ENCODE peak calls at places on chromosomes 5 and 9, in ten cellular contexts. One of them, this sample, is unnamed.

GRCh38 chr5:112097768-112098167 is 321.3 kb downstream of the EPB41L4A start:
- DNase-seq in colonic mucosa: no peak
- DNase-seq in left ventricle myocardium inferior: no peak
- DNase-seq in transverse colon: no peak
- DNase-seq in NB4: no peak
- DNase-seq in PC-3: no peak
- DNase-seq in fibroblast of villous mesenchyme: peak; percentile 49
- DNase-seq in dorsolateral prefrontal cortex: no peak
- DNase-seq in body of pancreas: no peak
- DNase-seq in Caco-2: no peak
- DNase-seq in this sample: no peak

GRCh38 chr9:28379082-28379481 is 805.8 kb upstream of the C9orf72 start:
- DNase-seq in colonic mucosa: no peak
- DNase-seq in left ventricle myocardium inferior: no peak
- DNase-seq in transverse colon: no peak
- DNase-seq in NB4: no peak
- DNase-seq in PC-3: no peak
- DNase-seq in fibroblast of villous mesenchyme: no peak
- DNase-seq in dorsolateral prefrontal cortex: no peak
- DNase-seq in body of pancreas: no peak
- DNase-seq in Caco-2: no peak
- DNase-seq in this sample: no peak

GRCh38 chr9:126534431-126535186 is 79.1 kb upstream of the LMX1B start:
- DNase-seq in colonic mucosa: no peak
- DNase-seq in left ventricle myocardium inferior: no peak
- DNase-seq in transverse colon: no peak
- DNase-seq in NB4: no peak
- DNase-seq in PC-3: no peak
- DNase-seq in fibroblast of villous mesenchyme: peak; percentile 43
- DNase-seq in dorsolateral prefrontal cortex: no peak
- DNase-seq in body of pancreas: no peak
- DNase-seq in Caco-2: no peak
- DNase-seq in this sample: no peak

GRCh38 chr5:103624035-103624461 is 61.5 kb upstream of the NUDT12 start:
- DNase-seq in colonic mucosa: no peak
- DNase-seq in left ventricle myocardium inferior: no peak
- DNase-seq in transverse colon: no peak
- DNase-seq in NB4: no peak
- DNase-seq in PC-3: peak; percentile 72
- DNase-seq in fibroblast of villous mesenchyme: peak; percentile 90
- DNase-seq in dorsolateral prefrontal cortex: no peak
- DNase-seq in body of pancreas: no peak
- DNase-seq in Caco-2: no peak
- DNase-seq in this sample: peak; percentile 82

GRCh38 chr5:14068136-14068535 is 75.0 kb upstream of the TRIO start:
- DNase-seq in colonic mucosa: no peak
- DNase-seq in left ventricle myocardium inferior: no peak
- DNase-seq in transverse colon: no peak
- DNase-seq in NB4: no peak
- DNase-seq in PC-3: no peak
- DNase-seq in fibroblast of villous mesenchyme: no peak
- DNase-seq in dorsolateral prefrontal cortex: no peak
- DNase-seq in body of pancreas: no peak
- DNase-seq in Caco-2: no peak
- DNase-seq in this sample: no peak

GRCh38 chr9:98538626-98539031 is 170.1 kb downstream of the GABBR2 start:
- DNase-seq in colonic mucosa: no peak
- DNase-seq in left ventricle myocardium inferior: no peak
- DNase-seq in transverse colon: no peak
- DNase-seq in NB4: no peak
- DNase-seq in PC-3: peak; percentile 7
- DNase-seq in fibroblast of villous mesenchyme: no peak
- DNase-seq in dorsolateral prefrontal cortex: no peak
- DNase-seq in body of pancreas: no peak
- DNase-seq in Caco-2: no peak
- DNase-seq in this sample: no peak

GRCh38 chr5:176796411-176796810 is 13.9 kb upstream of the UNC5A start:
- DNase-seq in colonic mucosa: no peak
- DNase-seq in left ventricle myocardium inferior: no peak
- DNase-seq in transverse colon: no peak
- DNase-seq in NB4: no peak
- DNase-seq in PC-3: peak; percentile 55
- DNase-seq in fibroblast of villous mesenchyme: no peak
- DNase-seq in dorsolateral prefrontal cortex: no peak
- DNase-seq in body of pancreas: no peak
- DNase-seq in Caco-2: no peak
- DNase-seq in this sample: no peak

GRCh38 chr5:112597831-112598230 is 139.9 kb upstream of the APC start:
- DNase-seq in colonic mucosa: no peak
- DNase-seq in left ventricle myocardium inferior: no peak
- DNase-seq in transverse colon: no peak
- DNase-seq in NB4: no peak
- DNase-seq in PC-3: no peak
- DNase-seq in fibroblast of villous mesenchyme: no peak
- DNase-seq in dorsolateral prefrontal cortex: no peak
- DNase-seq in body of pancreas: no peak
- DNase-seq in Caco-2: no peak
- DNase-seq in this sample: no peak

GRCh38 chr5:74916831-74917710 is 50.9 kb upstream of the FAM169A start:
- DNase-seq in colonic mucosa: peak; percentile 28
- DNase-seq in left ventricle myocardium inferior: no peak
- DNase-seq in transverse colon: no peak
- DNase-seq in NB4: peak; percentile 5
- DNase-seq in PC-3: peak; percentile 78
- DNase-seq in fibroblast of villous mesenchyme: peak; percentile 9
- DNase-seq in dorsolateral prefrontal cortex: no peak
- DNase-seq in body of pancreas: no peak
- DNase-seq in Caco-2: peak; percentile 76
- DNase-seq in this sample: no peak

GRCh38 chr5:181187500-181188213 is 17.3 kb downstream of the TRIM7 start:
- DNase-seq in colonic mucosa: peak; percentile 80
- DNase-seq in left ventricle myocardium inferior: peak; percentile 75
- DNase-seq in transverse colon: peak; percentile 74
- DNase-seq in NB4: peak; percentile 82
- DNase-seq in PC-3: peak; percentile 93
- DNase-seq in fibroblast of villous mesenchyme: peak; percentile 83
- DNase-seq in dorsolateral prefrontal cortex: peak; percentile 72
- DNase-seq in body of pancreas: peak; percentile 80
- DNase-seq in Caco-2: peak; percentile 85
- DNase-seq in this sample: peak; percentile 46

GRCh38 chr9:21965401-21965951 is 28.7 kb downstream of the CDKN2A start:
- DNase-seq in colonic mucosa: peak; percentile 64
- DNase-seq in left ventricle myocardium inferior: no peak
- DNase-seq in transverse colon: peak; percentile 70
- DNase-seq in NB4: no peak
- DNase-seq in PC-3: peak; percentile 60
- DNase-seq in fibroblast of villous mesenchyme: peak; percentile 74
- DNase-seq in dorsolateral prefrontal cortex: no peak
- DNase-seq in body of pancreas: peak; percentile 54
- DNase-seq in Caco-2: peak; percentile 79
- DNase-seq in this sample: no peak

GRCh38 chr9:120912958-120913672 is 13.5 kb downstream of the TRAF1 start:
- DNase-seq in colonic mucosa: no peak
- DNase-seq in left ventricle myocardium inferior: no peak
- DNase-seq in transverse colon: no peak
- DNase-seq in NB4: no peak
- DNase-seq in PC-3: no peak
- DNase-seq in fibroblast of villous mesenchyme: no peak
- DNase-seq in dorsolateral prefrontal cortex: no peak
- DNase-seq in body of pancreas: no peak
- DNase-seq in Caco-2: no peak
- DNase-seq in this sample: no peak

GRCh38 chr9:72665421-72665820 is 144.0 kb downstream of the TMC1 start:
- DNase-seq in colonic mucosa: no peak
- DNase-seq in left ventricle myocardium inferior: no peak
- DNase-seq in transverse colon: no peak
- DNase-seq in NB4: no peak
- DNase-seq in PC-3: peak; percentile 19
- DNase-seq in fibroblast of villous mesenchyme: peak; percentile 29
- DNase-seq in dorsolateral prefrontal cortex: no peak
- DNase-seq in body of pancreas: no peak
- DNase-seq in Caco-2: no peak
- DNase-seq in this sample: no peak

GRCh38 chr9:137240321-137240840 is 706 bp upstream of the TUBB4B start:
- DNase-seq in colonic mucosa: peak; percentile 81
- DNase-seq in left ventricle myocardium inferior: peak; percentile 84
- DNase-seq in transverse colon: peak; percentile 83
- DNase-seq in NB4: peak; percentile 83
- DNase-seq in PC-3: peak; percentile 57
- DNase-seq in fibroblast of villous mesenchyme: peak; percentile 75
- DNase-seq in dorsolateral prefrontal cortex: peak; percentile 69
- DNase-seq in body of pancreas: peak; percentile 76
- DNase-seq in Caco-2: no peak
- DNase-seq in this sample: peak; percentile 18
- TF ChIP-seq CTCF in colonic mucosa: no peak
- TF ChIP-seq CTCF in left ventricle myocardium inferior: peak; percentile 21
- TF ChIP-seq CTCF in transverse colon: no peak
- TF ChIP-seq CTCF in NB4: no peak
- TF ChIP-seq CTCF in PC-3: peak; percentile 11
- TF ChIP-seq CTCF in fibroblast of villous mesenchyme: no peak
- TF ChIP-seq CTCF in dorsolateral prefrontal cortex: no peak
- TF ChIP-seq CTCF in body of pancreas: peak; percentile 6
- TF ChIP-seq CTCF in Caco-2: peak; percentile 43
- TF ChIP-seq CTCF in this sample: no peak

GRCh38 chr9:129899620-129900019 is 64.4 kb downstream of the USP20 start:
- DNase-seq in colonic mucosa: no peak
- DNase-seq in left ventricle myocardium inferior: no peak
- DNase-seq in transverse colon: no peak
- DNase-seq in NB4: no peak
- DNase-seq in PC-3: no peak
- DNase-seq in fibroblast of villous mesenchyme: no peak
- DNase-seq in dorsolateral prefrontal cortex: no peak
- DNase-seq in body of pancreas: no peak
- DNase-seq in Caco-2: no peak
- DNase-seq in this sample: no peak

GRCh38 chr9:129900263-129901041 is 65.2 kb downstream of the USP20 start:
- DNase-seq in colonic mucosa: no peak
- DNase-seq in left ventricle myocardium inferior: no peak
- DNase-seq in transverse colon: no peak
- DNase-seq in NB4: peak; percentile 50
- DNase-seq in PC-3: no peak
- DNase-seq in fibroblast of villous mesenchyme: no peak
- DNase-seq in dorsolateral prefrontal cortex: no peak
- DNase-seq in body of pancreas: no peak
- DNase-seq in Caco-2: no peak
- DNase-seq in this sample: no peak

GRCh38 chr9:129895376-129896268 is 60.4 kb downstream of the USP20 start:
- DNase-seq in colonic mucosa: no peak
- DNase-seq in left ventricle myocardium inferior: no peak
- DNase-seq in transverse colon: no peak
- DNase-seq in NB4: no peak
- DNase-seq in PC-3: no peak
- DNase-seq in fibroblast of villous mesenchyme: no peak
- DNase-seq in dorsolateral prefrontal cortex: no peak
- DNase-seq in body of pancreas: no peak
- DNase-seq in Caco-2: no peak
- DNase-seq in this sample: no peak

GRCh38 chr9:129897263-129897662 is 62.0 kb downstream of the USP20 start:
- DNase-seq in colonic mucosa: no peak
- DNase-seq in left ventricle myocardium inferior: no peak
- DNase-seq in transverse colon: no peak
- DNase-seq in NB4: no peak
- DNase-seq in PC-3: no peak
- DNase-seq in fibroblast of villous mesenchyme: no peak
- DNase-seq in dorsolateral prefrontal cortex: no peak
- DNase-seq in body of pancreas: no peak
- DNase-seq in Caco-2: no peak
- DNase-seq in this sample: no peak

DNA sequence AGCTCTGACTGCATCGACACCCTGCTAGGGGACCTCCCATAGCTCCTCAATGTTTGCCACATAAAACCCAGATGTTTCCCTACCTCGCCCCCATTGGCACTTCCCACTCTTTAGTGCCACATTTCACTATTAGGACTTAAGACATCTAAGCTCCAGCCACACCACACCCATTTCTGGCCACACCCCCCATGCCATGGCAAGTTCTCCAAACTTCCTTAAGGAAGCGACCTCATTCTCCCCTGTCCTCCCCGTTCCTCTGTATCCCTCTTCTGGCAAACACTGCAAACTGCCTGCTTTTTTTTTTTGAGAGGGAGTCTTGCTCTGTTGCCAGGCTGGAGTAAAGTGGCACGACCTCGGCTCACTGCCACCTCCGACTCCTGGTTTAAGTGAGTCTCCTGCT is 62.9 kb downstream of the USP20 start:
- DNase-seq in colonic mucosa: peak; percentile 44
- DNase-seq in left ventricle myocardium inferior: no peak
- DNase-seq in transverse colon: no peak
- DNase-seq in NB4: no peak
- DNase-seq in PC-3: peak; percentile 14
- DNase-seq in fibroblast of villous mesenchyme: peak; percentile 48
- DNase-seq in dorsolateral prefrontal cortex: no peak
- DNase-seq in body of pancreas: no peak
- DNase-seq in Caco-2: no peak
- DNase-seq in this sample: no peak
- TF ChIP-seq CTCF in colonic mucosa: no peak
- TF ChIP-seq CTCF in left ventricle myocardium inferior: no peak
- TF ChIP-seq CTCF in transverse colon: no peak
- TF ChIP-seq CTCF in NB4: no peak
- TF ChIP-seq CTCF in PC-3: peak; percentile 12
- TF ChIP-seq CTCF in fibroblast of villous mesenchyme: no peak
- TF ChIP-seq CTCF in dorsolateral prefrontal cortex: no peak
- TF ChIP-seq CTCF in body of pancreas: no peak
- TF ChIP-seq CTCF in Caco-2: no peak
- TF ChIP-seq CTCF in this sample: no peak

GRCh38 chr5:142013734-142014495 is 1.1 kb upstream of the GNPDA1 start:
- DNase-seq in colonic mucosa: peak; percentile 33
- DNase-seq in left ventricle myocardium inferior: peak; percentile 38
- DNase-seq in transverse colon: peak; percentile 45
- DNase-seq in NB4: no peak
- DNase-seq in PC-3: peak; percentile 49
- DNase-seq in fibroblast of villous mesenchyme: peak; percentile 51
- DNase-seq in dorsolateral prefrontal cortex: peak; percentile 41
- DNase-seq in body of pancreas: peak; percentile 32
- DNase-seq in Caco-2: no peak
- DNase-seq in this sample: no peak
- TF ChIP-seq CTCF in colonic mucosa: no peak
- TF ChIP-seq CTCF in left ventricle myocardium inferior: no peak
- TF ChIP-seq CTCF in transverse colon: no peak
- TF ChIP-seq CTCF in NB4: no peak
- TF ChIP-seq CTCF in PC-3: no peak
- TF ChIP-seq CTCF in fibroblast of villous mesenchyme: no peak
- TF ChIP-seq CTCF in dorsolateral prefrontal cortex: no peak
- TF ChIP-seq CTCF in body of pancreas: no peak
- TF ChIP-seq CTCF in Caco-2: no peak
- TF ChIP-seq CTCF in this sample: no peak

DNA sequence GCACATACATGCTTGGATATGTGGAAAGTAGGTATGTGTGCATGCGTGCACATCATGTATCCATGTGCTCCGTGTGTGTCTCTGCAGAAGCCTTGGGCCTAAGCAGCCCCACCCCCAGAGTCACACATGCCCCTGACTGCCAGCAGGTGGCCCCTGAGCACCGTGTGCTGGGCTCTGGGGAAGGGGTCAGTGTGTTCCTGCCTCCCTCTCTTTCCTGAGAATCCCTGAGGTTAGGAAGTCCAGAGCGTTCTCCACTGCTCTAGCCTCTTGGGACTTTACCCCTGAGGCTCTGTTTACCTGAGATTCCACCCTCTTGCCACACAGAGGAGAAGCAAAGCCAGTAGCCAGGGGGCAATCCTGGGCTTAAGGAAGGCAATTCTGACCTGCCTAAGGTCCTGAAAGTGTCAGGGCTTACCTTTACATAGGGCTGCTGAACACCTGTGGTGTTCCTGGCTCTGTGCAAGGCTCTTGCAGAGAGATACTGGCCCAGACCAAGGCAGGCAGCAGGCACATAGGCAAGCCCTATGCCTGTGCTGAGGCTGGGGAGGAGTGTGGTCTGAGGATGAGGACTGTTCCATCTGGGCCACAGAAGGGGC is 207.3 kb downstream of the TMEM38B start:
- DNase-seq in colonic mucosa: no peak
- DNase-seq in left ventricle myocardium inferior: peak; percentile 23
- DNase-seq in transverse colon: no peak
- DNase-seq in NB4: peak; percentile 52
- DNase-seq in PC-3: peak; percentile 67
- DNase-seq in fibroblast of villous mesenchyme: peak; percentile 21
- DNase-seq in dorsolateral prefrontal cortex: peak; percentile 44
- DNase-seq in body of pancreas: no peak
- DNase-seq in Caco-2: peak; percentile 66
- DNase-seq in this sample: peak; percentile 12
- TF ChIP-seq CTCF in colonic mucosa: peak; percentile 48
- TF ChIP-seq CTCF in left ventricle myocardium inferior: peak; percentile 82
- TF ChIP-seq CTCF in transverse colon: peak; percentile 44
- TF ChIP-seq CTCF in NB4: peak; percentile 56
- TF ChIP-seq CTCF in PC-3: peak; percentile 85
- TF ChIP-seq CTCF in fibroblast of villous mesenchyme: peak; percentile 50
- TF ChIP-seq CTCF in dorsolateral prefrontal cortex: peak; percentile 62
- TF ChIP-seq CTCF in body of pancreas: peak; percentile 29
- TF ChIP-seq CTCF in Caco-2: peak; percentile 70
- TF ChIP-seq CTCF in this sample: peak; percentile 74